ENCODE peak calls at places on chromosomes 1 and 21, in five cellular contexts. S is germinal center, W is left colon, K is hepatocyte, I is ureter. L is an unnamed sample.

GRCh38 chr21:43991447-43991991 is 20.6 kb upstream of the TRAPPC10 start:
- DNase-seq in S (no peak), W (no peak), K (no peak), I (no peak), L (no peak)

GRCh38 chr1:87203890-87204289 is 124.8 kb upstream of the LMO4 start:
- DNase-seq in S (no peak), W (no peak), K (no peak), I (no peak), L (no peak)

GRCh38 chr21:44737706-44738354 is 26.5 kb upstream of the TSPEAR start:
- DNase-seq in S (no peak), W (no peak), K (no peak), I (no peak), L (no peak)

GRCh38 chr21:37119421-37120218 is 46.6 kb downstream of the TTC3 start:
- DNase-seq in S (no peak), W (no peak), K (peak), I (no peak), L (no peak)

GRCh38 chr1:207336559-207337467 is 15.3 kb downstream of the CD55 start:
- DNase-seq in S (peak), W (no peak), K (peak), I (no peak), L (no peak)

GRCh38 chr1:151715726-151716404 is 738 bp downstream of the CELF3 start:
- DNase-seq in S (no peak), W (no peak), K (no peak), I (no peak), L (no peak)

GRCh38 chr1:204072951-204073836 is at the start of gene SOX13:
- DNase-seq in S (peak), W (peak), K (peak), I (peak), L (peak)

GRCh38 chr1:197092491-197093023 is 25.5 kb upstream of the F13B start:
- DNase-seq in S (no peak), W (no peak), K (no peak), I (no peak), L (no peak)

GRCh38 chr1:46556822-46557221 is 5.4 kb upstream of the KNCN start:
- DNase-seq in S (no peak), W (no peak), K (no peak), I (no peak), L (peak)

GRCh38 chr1:44757420-44757819 is 17.8 kb downstream of the KIF2C start:
- DNase-seq in S (no peak), W (no peak), K (no peak), I (no peak), L (no peak)

GRCh38 chr1:3548156-3548893 is 63.0 kb downstream of the MEGF6 start:
- DNase-seq in S (no peak), W (no peak), K (no peak), I (no peak), L (no peak)

GRCh38 chr1:29159773-29160172 is 21.9 kb downstream of the SRSF4 start:
- DNase-seq in S (no peak), W (no peak), K (no peak), I (no peak), L (no peak)

GRCh38 chr21:25862112-25862511 is 127.3 kb downstream of the GABPA start:
- DNase-seq in S (no peak), W (peak), K (no peak), I (no peak), L (no peak)

GRCh38 chr1:20366766-20367602 is 76.3 kb downstream of the VWA5B1 start:
- DNase-seq in S (peak), W (peak), K (peak), I (peak), L (peak)

GRCh38 chr21:30813174-30813573 is at the start of gene KRTAP8-1:
- DNase-seq in S (no peak), W (no peak), K (no peak), I (no peak), L (no peak)

GRCh38 chr1:208029381-208030319 is 118.7 kb upstream of the CD34 start:
- DNase-seq in S (no peak), W (no peak), K (no peak), I (no peak), L (no peak)

GRCh38 chr1:63322944-63323865 is 838 bp downstream of the FOXD3 start:
- DNase-seq in S (no peak), W (no peak), K (peak), I (no peak), L (no peak)

L was measured in HT-29.